ENCODE peak calls at places on chromosomes 1 and 21, in ten cellular contexts. T is ovary, V is heart right ventricle, L is A673, X is uterus, E is lung, K is colonic mucosa, U is HCT116, F is gastrocnemius medialis, A is adrenal gland. M is an unnamed sample. For H3K36me3 and H3K4me1, the result is how much of the 10 kb centered on the place peaks cover.

GRCh38 chr1:101262601-101263348 is 26.0 kb downstream of the S1PR1 start:
- DNase-seq in U (no peak), F (no peak), A (no peak), E (no peak), K (no peak), T (no peak), X (no peak), L (no peak), V (no peak), M (no peak)

GRCh38 chr1:53084589-53084971 is 22.6 kb downstream of the PODN start:
- DNase-seq in V (no peak), E (no peak), T (no peak), U (no peak), L (no peak), X (no peak), F (no peak), K (no peak), A (no peak), M (no peak)

GRCh38 chr1:112957133-112957812 is 1.3 kb upstream of the SLC16A1 start:
- DNase-seq in T (peak), X (peak), K (peak), U (peak), F (peak), E (no peak), L (peak), V (peak), A (peak), M (no peak)

GRCh38 chr21:31181089-31181757 is 142.9 kb upstream of the KRTAP19-8 start:
- DNase-seq in E (no peak), V (no peak), A (no peak), L (no peak), U (no peak), K (no peak), T (no peak), X (no peak), F (no peak), M (no peak)

GRCh38 chr1:240058049-240058448 is 33.6 kb upstream of the FMN2 start:
- DNase-seq in K (no peak), F (no peak), L (no peak), E (no peak), U (no peak), T (no peak), V (no peak), A (no peak), X (no peak), M (no peak)

GRCh38 chr1:116733466-116734108 is 20.6 kb upstream of the CD2 start:
- DNase-seq in K (no peak), X (no peak), A (no peak), U (no peak), V (no peak), T (no peak), F (no peak), L (no peak), E (no peak), M (no peak)

GRCh38 chr1:197838836-197839235 is 63.6 kb upstream of the DENND1B start:
- DNase-seq in V (no peak), L (no peak), X (no peak), A (no peak), T (no peak), U (peak), E (no peak), K (no peak), F (no peak), M (no peak)

GRCh38 chr1:8083739-8084484 is 57.8 kb upstream of the ERRFI1 start:
- DNase-seq in K (no peak), A (no peak), U (no peak), X (no peak), F (no peak), L (no peak), E (no peak), V (peak), T (no peak), M (no peak)

GRCh38 chr1:154258784-154259183 is 13.6 kb upstream of the HAX1 start:
- DNase-seq in V (no peak), X (no peak), A (no peak), T (no peak), U (no peak), E (no peak), F (no peak), L (no peak), K (no peak), M (no peak)

GRCh38 chr1:94727846-94728715 is 92.1 kb upstream of the SLC44A3 start:
- DNase-seq in K (no peak), E (no peak), L (peak), X (no peak), F (no peak), V (peak), A (peak), T (peak), U (peak), M (no peak)

GRCh38 chr1:168095476-168095875 is 41.3 kb downstream of the GPR161 start:
- DNase-seq in X (no peak), U (no peak), E (no peak), F (no peak), L (no peak), V (no peak), A (no peak), K (no peak), T (no peak), M (no peak)

GRCh38 chr1:28756846-28757245 is 20.1 kb downstream of the YTHDF2 start:
- DNase-seq in T (no peak), A (no peak), E (no peak), U (no peak), V (no peak), K (no peak), X (no peak), F (no peak), L (no peak), M (no peak)

GRCh38 chr21:34582506-34583150 is 32.3 kb downstream of the RCAN1 start:
- DNase-seq in A (no peak), T (no peak), L (peak), E (no peak), F (no peak), X (no peak), K (peak), U (no peak), V (peak), M (no peak)

GRCh38 chr1:44154665-44155064 is 13.2 kb upstream of the KLF18 start:
- DNase-seq in A (no peak), F (no peak), T (no peak), X (no peak), U (peak), V (no peak), E (no peak), K (no peak), L (no peak), M (no peak)

GRCh38 chr1:91731815-91732214 is 154.1 kb downstream of the TGFBR3 start:
- DNase-seq in K (no peak), U (no peak), F (no peak), X (no peak), L (no peak), A (no peak), V (no peak), T (no peak), E (no peak), M (no peak)

GRCh38 chr1:118210051-118210722 is 25.2 kb upstream of the SPAG17 start:
- DNase-seq in A (no peak), L (no peak), E (no peak), U (no peak), K (no peak), X (no peak), V (no peak), F (no peak), T (no peak), M (no peak)

GRCh38 chr1:21534674-21535378 is 25.6 kb downstream of the ALPL start:
- DNase-seq in T (no peak), U (peak), L (peak), E (no peak), K (peak), A (peak), V (peak), F (no peak), X (no peak), M (no peak)

GRCh38 chr21:40385883-40386282 is 461.1 kb downstream of the DSCAM start:
- DNase-seq in F (no peak), X (no peak), A (no peak), L (no peak), V (no peak), T (no peak), U (no peak), E (no peak), K (no peak), M (no peak)

GRCh38 chr1:71228727-71229371 is 148.0 kb upstream of the ZRANB2 start:
- DNase-seq in L (no peak), K (no peak), U (no peak), T (no peak), E (no peak), V (no peak), F (no peak), A (no peak), X (no peak), M (no peak)

GRCh38 chr1:941027-941587 is 17.4 kb downstream of the SAMD11 start:
- DNase-seq in F (no peak), T (peak), L (no peak), X (no peak), A (no peak), U (no peak), K (no peak), E (no peak), V (no peak), M (no peak)

GRCh38 chr21:36504067-36505058 is 24.4 kb upstream of the CLDN14 start:
- DNase-seq in A (no peak), E (no peak), U (peak), X (no peak), L (peak), F (no peak), T (no peak), K (peak), V (peak), M (no peak)

GRCh38 chr1:201170533-201171062 is 16.3 kb upstream of the TMEM9 start:
- DNase-seq in F (peak), X (peak), L (peak), T (peak), A (peak), K (peak), V (peak), U (peak), E (peak), M (peak)

GRCh38 chr1:65149391-65149729 is 1.4 kb downstream of the AK4 start:
- DNase-seq in U (no peak), L (no peak), V (no peak), X (no peak), T (no peak), E (no peak), A (no peak), K (no peak), F (no peak), M (no peak)

GRCh38 chr1:245108909-245109308 is 45.9 kb upstream of the KIF26B start:
- DNase-seq in E (no peak), K (no peak), F (no peak), U (no peak), L (no peak), T (no peak), X (no peak), A (no peak), V (no peak), M (no peak)

GRCh38 chr1:229714964-229715603 is 89.0 kb downstream of the URB2 start:
- DNase-seq in F (no peak), T (no peak), X (no peak), L (peak), A (peak), U (peak), V (no peak), E (no peak), K (peak), M (no peak)

GRCh38 chr1:213715182-213715581 is 272.6 kb upstream of the PROX1 start:
- DNase-seq in F (no peak), X (no peak), E (no peak), U (no peak), V (no peak), K (no peak), L (no peak), T (no peak), A (no peak), M (no peak)

GRCh38 chr1:106536741-106537140 is 519.7 kb upstream of the PRMT6 start:
- DNase-seq in U (no peak), L (no peak), F (no peak), A (no peak), K (no peak), T (no peak), E (no peak), X (no peak), V (no peak), M (no peak)

DNA sequence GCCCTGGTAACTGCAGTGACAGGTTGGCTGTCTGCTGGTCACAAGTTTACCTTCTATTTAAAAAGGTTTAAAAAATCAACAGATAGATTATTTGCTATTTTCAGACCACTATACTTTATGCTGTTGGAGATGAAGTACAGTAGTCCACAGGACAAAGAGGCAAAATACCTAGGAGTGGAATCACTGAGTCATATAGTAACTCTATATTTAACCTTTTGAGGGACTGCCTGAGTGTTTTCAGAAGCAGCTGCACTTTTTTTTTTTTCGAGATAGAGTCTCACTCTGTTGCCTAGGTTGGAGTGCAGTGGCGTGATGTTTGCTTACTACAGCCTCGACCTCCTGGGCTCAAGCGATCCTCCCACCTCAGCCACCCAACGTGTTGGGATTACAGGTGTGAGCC is 11.7 kb downstream of the CNIH4 start:
- DNase-seq in T (no peak), V (no peak), X (no peak), L (no peak), E (no peak), A (no peak), K (no peak), U (no peak), F (no peak), M (no peak)
- H3K36me3 ChIP-seq in T (under half), V (half or more), X (under half), L (half or more), E (under half), A (half or more), K (under half), U (under half), F (half or more), M (half or more)

DNA sequence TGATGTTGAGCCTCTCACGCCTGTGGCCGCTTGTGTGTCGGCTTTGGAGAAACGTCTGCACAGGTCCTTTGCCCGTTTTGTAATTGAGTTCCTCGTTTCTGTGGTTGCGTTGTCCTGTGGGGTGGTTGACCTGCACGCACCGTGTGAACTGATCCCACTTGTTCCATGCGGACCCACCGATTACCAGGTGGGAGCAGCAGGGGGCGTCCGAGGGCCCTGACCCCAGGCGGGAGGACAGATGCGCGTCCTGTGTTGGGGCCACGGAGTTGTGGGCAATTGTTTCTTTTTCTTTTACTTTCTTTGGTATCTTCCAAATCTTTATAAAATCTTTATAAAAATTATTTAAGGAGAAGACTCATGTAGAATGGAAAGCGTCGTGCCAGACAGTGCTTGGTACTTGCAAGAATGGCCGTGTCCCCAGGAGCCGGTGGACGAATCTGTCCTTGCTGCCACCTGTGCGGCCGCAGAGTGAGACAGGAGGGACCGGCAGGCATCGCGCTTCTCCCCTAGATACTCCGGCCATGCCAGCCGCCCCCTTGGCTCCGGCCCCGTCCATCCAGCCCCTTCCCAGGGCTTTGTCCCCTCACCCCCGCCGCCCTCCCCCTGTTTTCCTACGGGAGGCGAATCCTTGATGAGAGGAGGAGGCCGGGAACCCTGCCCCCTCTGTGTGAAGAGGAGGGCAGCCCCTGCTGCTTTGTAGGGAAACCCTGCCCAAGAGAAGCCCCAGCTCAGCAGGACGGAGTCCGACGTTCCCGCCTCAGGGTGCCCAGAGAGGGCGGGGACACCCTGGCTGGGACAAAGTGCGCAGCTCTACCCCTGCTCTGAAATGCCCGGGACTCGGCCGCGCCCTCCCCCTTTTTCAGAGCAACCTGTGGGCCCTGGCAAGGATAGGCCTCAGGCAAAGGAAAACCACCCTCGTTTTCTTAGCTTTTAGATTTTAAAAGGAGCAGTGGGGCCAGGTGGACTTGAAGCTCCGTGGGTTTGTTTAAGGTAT is 41.7 kb downstream of the PRKCZ start:
- DNase-seq in X (no peak), T (no peak), V (no peak), L (peak), F (no peak), E (no peak), A (no peak), U (no peak), K (peak), M (no peak)
- TF ChIP-seq CTCF in X (peak), T (no peak), V (peak), L (peak), F (no peak), E (peak), A (peak), U (no peak), K (peak), M (no peak)

GRCh38 chr1:209104646-209105045 is 478.9 kb upstream of the CAMK1G start:
- DNase-seq in T (no peak), E (no peak), F (no peak), U (no peak), A (no peak), K (no peak), X (no peak), V (no peak), L (no peak), M (no peak)
- H3K4me1 ChIP-seq in T (under half), E (under half), F (under half), U (under half), A (under half), K (under half), X (under half), V (under half), L (under half), M (under half)

GRCh38 chr1:226638001-226638601 is 89.5 kb downstream of the STUM start:
- DNase-seq in E (no peak), T (peak), V (no peak), A (no peak), K (no peak), F (no peak), U (no peak), X (peak), L (no peak), M (peak)

GRCh38 chr1:226635456-226635941 is 86.9 kb downstream of the STUM start:
- DNase-seq in X (peak), K (no peak), T (peak), U (no peak), V (no peak), L (no peak), F (no peak), A (no peak), E (no peak), M (peak)

GRCh38 chr1:226637147-226637935 is 88.8 kb downstream of the STUM start:
- DNase-seq in T (peak), A (no peak), U (no peak), E (no peak), X (peak), F (no peak), K (no peak), L (no peak), V (peak), M (peak)

GRCh38 chr1:226638608-226639007 is 90.0 kb downstream of the STUM start:
- DNase-seq in A (no peak), U (no peak), V (no peak), E (no peak), T (peak), X (peak), K (no peak), L (no peak), F (no peak), M (peak)

GRCh38 chr1:226636847-226637096 is 88.2 kb downstream of the STUM start:
- DNase-seq in E (no peak), F (no peak), K (no peak), A (no peak), L (no peak), T (no peak), V (no peak), X (no peak), U (no peak), M (no peak)
- H3K36me3 ChIP-seq in E (under half), F (under half), K (under half), A (under half), L (under half), T (under half), V (half or more), X (under half), U (under half), M (under half)

GRCh38 chr1:92980732-92981647 is 19.7 kb upstream of the DIPK1A start:
- DNase-seq in X (no peak), T (no peak), U (no peak), F (no peak), L (no peak), K (no peak), A (no peak), E (no peak), V (no peak), M (no peak)
- TF ChIP-seq CTCF in X (no peak), T (no peak), U (no peak), F (no peak), L (no peak), K (no peak), A (no peak), E (no peak), V (no peak), M (no peak)

GRCh38 chr1:30742963-30743559 is 14.5 kb downstream of the LAPTM5 start:
- DNase-seq in L (no peak), T (no peak), K (no peak), F (no peak), X (no peak), E (no peak), V (no peak), A (no peak), U (no peak), M (no peak)
- H3K4me1 ChIP-seq in L (under half), T (under half), K (under half), F (under half), X (under half), E (under half), V (under half), A (under half), U (under half), M (under half)

DNA sequence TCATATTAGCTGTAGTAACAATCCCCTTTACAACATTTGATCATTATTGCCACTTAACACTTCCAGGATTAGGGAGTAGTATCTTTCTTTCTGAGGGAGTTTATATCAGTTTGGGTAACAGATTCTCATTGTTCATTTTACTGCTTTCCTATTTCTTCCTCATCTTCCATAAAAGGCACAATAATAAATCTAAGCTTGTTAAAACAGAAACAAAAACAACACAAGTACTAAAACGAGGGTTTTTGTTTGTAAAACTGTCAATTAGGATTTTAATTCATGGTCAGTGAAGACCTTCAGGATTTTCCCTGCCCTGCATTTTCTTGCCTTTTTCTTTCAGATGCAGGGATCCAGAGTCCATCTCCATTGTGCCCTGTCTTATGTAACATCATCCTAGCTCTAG is 29.5 kb downstream of the TMED5 start:
- DNase-seq in A (no peak), T (no peak), L (no peak), F (no peak), E (no peak), V (no peak), K (no peak), X (no peak), U (no peak), M (no peak)
- H3K36me3 ChIP-seq in A (under half), T (under half), L (under half), F (under half), E (under half), V (half or more), K (under half), X (under half), U (under half), M (under half)

GRCh38 chr1:184101116-184101515 is 49.6 kb downstream of the TSEN15 start:
- DNase-seq in A (no peak), U (no peak), T (no peak), E (no peak), V (no peak), L (no peak), K (no peak), F (no peak), X (no peak), M (no peak)
- TF ChIP-seq CTCF in A (no peak), U (no peak), T (no peak), E (no peak), V (no peak), L (no peak), K (no peak), F (no peak), X (no peak), M (no peak)

GRCh38 chr21:44019568-44019958 is 7.5 kb downstream of the TRAPPC10 start:
- DNase-seq in U (no peak), E (no peak), T (no peak), A (no peak), F (no peak), V (no peak), X (no peak), L (no peak), K (no peak), M (peak)
- H3K4me1 ChIP-seq in U (under half), E (under half), T (under half), A (under half), F (under half), V (half or more), X (under half), L (under half), K (under half), M (under half)